ENCODE peak calls at places on chromosomes 13 and 19, in six cellular contexts. Z is NCI-H2081; K is memory B cell; R is AG09319; M is NK-92 treated with Interleukin-12 subunit alpha and Interleukin-12 subunit beta, amount 100 ng/mL, for 24 hours; F is NCI-H1105 treated with DMSO at 0.1 percent for 48 hours. S is an unnamed sample.

GRCh38 chr13:110716235-110716505 is 2.7 kb downstream of the ING1 start:
- DNase-seq in Z (no peak), K (no peak), R (no peak), M (no peak), F (peak), S (peak)

GRCh38 chr13:66528139-66528538 is 702.0 kb downstream of the PCDH9 start:
- DNase-seq in Z (no peak), K (no peak), R (no peak), M (no peak), F (no peak), S (no peak)

GRCh38 chr13:59476376-59476775 is 687.4 kb downstream of the DIAPH3 start:
- DNase-seq in Z (no peak), K (no peak), R (no peak), M (no peak), F (no peak), S (no peak)

GRCh38 chr19:18932216-18932841 is 8.7 kb downstream of the HOMER3 start:
- DNase-seq in Z (no peak), K (peak), R (no peak), M (no peak), F (no peak), S (peak)

GRCh38 chr13:106804996-106805395 is 237.1 kb upstream of the ARGLU1 start:
- DNase-seq in Z (no peak), K (no peak), R (no peak), M (no peak), F (no peak), S (no peak)

GRCh38 chr13:66618702-66619101 is 611.4 kb downstream of the PCDH9 start:
- DNase-seq in Z (peak), K (no peak), R (no peak), M (no peak), F (peak), S (no peak)

GRCh38 chr13:109517516-109517915 is 268.9 kb downstream of the IRS2 start:
- DNase-seq in Z (no peak), K (no peak), R (no peak), M (no peak), F (no peak), S (no peak)

GRCh38 chr13:98054301-98054700 is 88.6 kb upstream of the FARP1 start:
- DNase-seq in Z (no peak), K (no peak), R (no peak), M (no peak), F (no peak), S (no peak)

GRCh38 chr13:79810671-79811070 is 329.7 kb downstream of the NDFIP2 start:
- DNase-seq in Z (no peak), K (no peak), R (no peak), M (no peak), F (no peak), S (no peak)

GRCh38 chr13:21079761-21080730 is 18.7 kb upstream of the LATS2 start:
- DNase-seq in Z (no peak), K (no peak), R (peak), M (no peak), F (peak), S (no peak)

GRCh38 chr19:55674841-55675660 is at the start of gene EPN1:
- DNase-seq in Z (peak), K (peak), R (peak), M (peak), F (peak), S (peak)

GRCh38 chr13:94192576-94192975 is 286.9 kb downstream of the DCT start:
- DNase-seq in Z (peak), K (no peak), R (no peak), M (no peak), F (no peak), S (no peak)

GRCh38 chr19:1336079-1336684 is 47.5 kb upstream of the NDUFS7 start:
- DNase-seq in Z (no peak), K (no peak), R (no peak), M (no peak), F (no peak), S (no peak)

GRCh38 chr13:82344867-82345266 is 1537.4 kb downstream of the SLITRK1 start:
- DNase-seq in Z (peak), K (no peak), R (no peak), M (no peak), F (no peak), S (no peak)

GRCh38 chr13:40344270-40345148 is 321.9 kb downstream of the FOXO1 start:
- DNase-seq in Z (no peak), K (no peak), R (no peak), M (no peak), F (no peak), S (no peak)

GRCh38 chr19:29287061-29287460 is 74.1 kb upstream of the UQCRFS1 start:
- DNase-seq in Z (no peak), K (no peak), R (no peak), M (no peak), F (peak), S (no peak)

GRCh38 chr19:44574201-44574950 is 39.0 kb upstream of the IGSF23 start:
- DNase-seq in Z (no peak), K (no peak), R (no peak), M (no peak), F (no peak), S (no peak)

GRCh38 chr13:98158172-98158907 is 15.4 kb downstream of the FARP1 start:
- DNase-seq in Z (no peak), K (no peak), R (no peak), M (no peak), F (no peak), S (no peak)

GRCh38 chr19:46579286-46579944 is 21.7 kb upstream of the CALM3 start:
- DNase-seq in Z (no peak), K (peak), R (no peak), M (no peak), F (peak), S (no peak)

GRCh38 chr13:98171806-98172569 is 5.1 kb downstream of the RNF113B start:
- DNase-seq in Z (no peak), K (no peak), R (no peak), M (no peak), F (no peak), S (peak)

GRCh38 chr13:27851481-27851880 is 59.2 kb downstream of the GSX1 start:
- DNase-seq in Z (peak), K (no peak), R (no peak), M (no peak), F (no peak), S (no peak)

GRCh38 chr19:29528350-29528945 is 2.7 kb downstream of the VSTM2B start:
- DNase-seq in Z (peak), K (no peak), R (peak), M (no peak), F (no peak), S (peak)

GRCh38 chr19:2121416-2122051 is 24.8 kb downstream of the IZUMO4 start:
- DNase-seq in Z (no peak), K (no peak), R (no peak), M (no peak), F (no peak), S (no peak)

GRCh38 chr19:47372603-47373002 is 23.5 kb downstream of the DHX34 start:
- DNase-seq in Z (no peak), K (no peak), R (no peak), M (no peak), F (no peak), S (no peak)

GRCh38 chr19:49676136-49676689 is 858 bp upstream of the PRMT1 start:
- DNase-seq in Z (peak), K (peak), R (peak), M (peak), F (peak), S (peak)

GRCh38 chr19:18340990-18341868 is 831 bp downstream of the PGPEP1 start:
- DNase-seq in Z (no peak), K (no peak), R (no peak), M (peak), F (peak), S (peak)

GRCh38 chr19:27779953-27780352 is 1433.0 kb downstream of the UQCRFS1 start:
- DNase-seq in Z (no peak), K (no peak), R (no peak), M (no peak), F (no peak), S (no peak)

GRCh38 chr19:50046649-50047503 is 21.1 kb downstream of the ZNF473 start:
- DNase-seq in Z (no peak), K (peak), R (no peak), M (peak), F (peak), S (no peak)

GRCh38 chr13:101567841-101568240 is 115.4 kb downstream of the ITGBL1 start:
- DNase-seq in Z (no peak), K (no peak), R (no peak), M (no peak), F (no peak), S (no peak)

GRCh38 chr13:33678906-33679657 is 138.9 kb upstream of the RFC3 start:
- DNase-seq in Z (no peak), K (peak), R (peak), M (peak), F (no peak), S (peak)

S was measured in posterior vena cava.